ENCODE peak calls at places on chromosomes 3 and 15, in ten cellular contexts. A is GM20000; U is glutamatergic neuron; L is activated CD8-positive, alpha-beta T cell treated with anti-CD3 and anti-CD28 coated beads for 36 hours; Z is IMR-90; I is fibroblast of the aortic adventitia; R is kidney epithelial cell; B is AG09309; V is lower lobe of right lung; Q is Panc1. K is an unnamed sample.
A peak's percentile ranks its signal among the peaks of the same experiment; 100 is the strongest.

GRCh38 chr3:12948371-12948770 is 107.0 kb upstream of the RPL32 start:
- DNase-seq in Q (no peak), Z (peak; percentile 34), B (no peak), V (no peak), U (no peak), R (no peak), L (no peak), I (peak; percentile 21), A (no peak), K (no peak)

GRCh38 chr3:25663324-25664065 is 1.2 kb downstream of the TOP2B start:
- DNase-seq in U (peak; percentile 50), I (peak; percentile 33), B (no peak), L (peak; percentile 45), V (no peak), Z (peak; percentile 24), Q (no peak), A (no peak), R (no peak), K (peak; percentile 50)

GRCh38 chr3:33159234-33159633 is 45.4 kb downstream of the CRTAP start:
- DNase-seq in I (no peak), L (no peak), R (no peak), V (no peak), U (no peak), A (no peak), Q (no peak), B (no peak), Z (no peak), K (no peak)

GRCh38 chr3:71380096-71380495 is 203.4 kb downstream of the FOXP1 start:
- DNase-seq in Q (no peak), B (no peak), R (no peak), I (peak; percentile 26), V (no peak), U (no peak), A (no peak), Z (peak; percentile 4), L (no peak), K (no peak)

GRCh38 chr15:88906551-88906950 is 6.6 kb downstream of the MFGE8 start:
- DNase-seq in L (no peak), Q (no peak), I (no peak), V (no peak), A (no peak), R (no peak), U (no peak), Z (no peak), B (no peak), K (no peak)

GRCh38 chr15:62895905-62896316 is 146.6 kb upstream of the TPM1 start:
- DNase-seq in R (peak; percentile 96), A (no peak), V (no peak), Q (peak; percentile 50), L (no peak), B (no peak), Z (peak; percentile 95), U (no peak), I (peak; percentile 90), K (no peak)

GRCh38 chr3:139630532-139630931 is 47.2 kb downstream of the NMNAT3 start:
- DNase-seq in R (no peak), Z (no peak), V (no peak), B (no peak), U (no peak), I (no peak), Q (no peak), L (no peak), A (no peak), K (no peak)

GRCh38 chr3:121642601-121643314 is 17.9 kb downstream of the HCLS1 start:
- DNase-seq in B (no peak), U (no peak), L (no peak), Q (no peak), V (no peak), I (no peak), R (no peak), Z (no peak), A (no peak), K (no peak)

GRCh38 chr3:12180218-12180617 is 21.5 kb upstream of the TIMP4 start:
- DNase-seq in A (no peak), R (peak; percentile 68), Q (no peak), I (peak; percentile 76), Z (peak; percentile 67), B (no peak), U (no peak), V (peak; percentile 86), L (no peak), K (no peak)

GRCh38 chr3:73419993-73420392 is 204.7 kb downstream of the PDZRN3 start:
- DNase-seq in I (peak; percentile 17), L (no peak), Q (no peak), A (no peak), V (no peak), B (no peak), U (no peak), Z (peak; percentile 25), R (no peak), K (no peak)

GRCh38 chr15:33298631-33299030 is 12.1 kb upstream of the RYR3 start:
- DNase-seq in Z (no peak), I (no peak), U (no peak), Q (no peak), R (peak; percentile 74), B (no peak), V (no peak), A (no peak), L (no peak), K (no peak)

GRCh38 chr3:14863324-14864100 is 44.8 kb downstream of the FGD5 start:
- DNase-seq in U (no peak), Z (no peak), V (no peak), Q (no peak), A (no peak), L (no peak), B (no peak), R (no peak), I (no peak), K (no peak)
- TF ChIP-seq CTCF in U (no peak), Z (no peak), V (peak; percentile 36), Q (peak; percentile 44), A (no peak), L (no peak), B (peak; percentile 31), R (no peak), I (peak; percentile 12), K (no peak)

GRCh38 chr3:48635222-48636021 is at the start of gene SLC26A6:
- DNase-seq in R (peak; percentile 81), B (peak; percentile 79), Q (peak; percentile 56), A (peak; percentile 100), L (peak; percentile 96), I (peak; percentile 91), U (peak; percentile 99), V (peak; percentile 98), Z (peak; percentile 93), K (peak; percentile 100)
- TF ChIP-seq CTCF in R (peak; percentile 79), B (peak; percentile 71), Q (peak; percentile 78), A (peak; percentile 58), L (peak; percentile 71), I (peak; percentile 60), U (peak; percentile 67), V (peak; percentile 39), Z (peak; percentile 64), K (peak; percentile 74)

GRCh38 chr15:70257573-70258220 is 160.0 kb upstream of the TLE3 start:
- DNase-seq in Q (no peak), I (no peak), U (no peak), A (no peak), V (peak; percentile 73), L (no peak), R (no peak), B (no peak), Z (no peak), K (no peak)
- TF ChIP-seq CTCF in Q (no peak), I (no peak), U (no peak), A (no peak), V (no peak), L (no peak), R (no peak), B (no peak), Z (no peak), K (no peak)

DNA sequence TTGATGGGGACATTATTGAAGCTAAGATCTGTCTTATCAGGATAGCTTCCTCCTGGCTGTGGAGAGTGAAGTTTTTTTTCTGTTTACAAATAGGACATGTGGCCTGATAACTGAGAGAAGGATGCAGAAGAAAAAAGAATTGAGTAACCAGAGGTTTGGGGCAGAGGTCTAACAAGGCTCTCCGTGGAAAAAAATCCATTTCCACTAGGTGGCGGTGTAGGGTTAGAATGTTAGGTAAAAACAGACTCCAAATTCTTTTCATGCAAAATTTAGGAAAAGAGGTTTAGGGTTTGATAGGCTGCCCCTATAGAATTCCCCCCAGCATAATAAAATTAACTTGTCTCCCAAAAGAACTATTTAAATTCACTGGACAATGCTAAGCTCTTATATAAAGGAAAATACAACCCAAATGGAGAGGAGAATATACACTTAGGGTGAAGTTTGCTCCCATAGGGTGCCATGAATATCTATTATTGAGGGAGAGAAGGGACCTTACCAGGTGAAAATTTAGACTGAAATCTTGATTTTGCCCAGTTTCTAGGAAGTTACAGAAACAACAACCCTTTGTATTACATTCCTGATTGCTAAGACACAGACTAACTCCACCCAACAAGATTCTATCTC is 1560.4 kb downstream of the OTOL1 start:
- DNase-seq in Z (peak; percentile 19), B (no peak), Q (peak; percentile 22), L (peak; percentile 61), I (peak; percentile 54), A (peak; percentile 34), R (no peak), U (peak; percentile 53), V (no peak), K (peak; percentile 40)
- TF ChIP-seq CTCF in Z (peak; percentile 47), B (peak; percentile 56), Q (peak; percentile 67), L (peak; percentile 56), I (peak; percentile 61), A (peak; percentile 21), R (peak; percentile 60), U (peak; percentile 82), V (peak; percentile 45), K (peak; percentile 65)